ENCODE peak calls at places on chromosomes 2 and 18, in four cellular contexts. One of them, this sample, is unnamed. For H3K27me3 and H3K4me1, the result is how much of the 10 kb centered on the place peaks cover.

GRCh38 chr2:159637988-159638501 is 21.7 kb upstream of the BAZ2B start:
- DNase-seq in iPS DF 6.9: no peak
- DNase-seq in ascending aorta: no peak
- DNase-seq in esophagus muscularis mucosa: no peak
- DNase-seq in this sample: no peak

GRCh38 chr18:62832282-62832681 is 116.9 kb downstream of the PHLPP1 start:
- DNase-seq in iPS DF 6.9: no peak
- DNase-seq in ascending aorta: no peak
- DNase-seq in esophagus muscularis mucosa: no peak
- DNase-seq in this sample: no peak

GRCh38 chr2:69164379-69164778 is 151.4 kb downstream of the ANTXR1 start:
- DNase-seq in iPS DF 6.9: no peak
- DNase-seq in ascending aorta: no peak
- DNase-seq in esophagus muscularis mucosa: no peak
- DNase-seq in this sample: no peak

GRCh38 chr2:12970861-12971260 is 254.1 kb downstream of the TRIB2 start:
- DNase-seq in iPS DF 6.9: no peak
- DNase-seq in esophagus muscularis mucosa: no peak
- DNase-seq in ascending aorta: no peak
- DNase-seq in this sample: no peak

GRCh38 chr2:186868344-186868743 is 19.4 kb upstream of the ZSWIM2 start:
- DNase-seq in iPS DF 6.9: no peak
- DNase-seq in ascending aorta: no peak
- DNase-seq in esophagus muscularis mucosa: no peak
- DNase-seq in this sample: no peak

GRCh38 chr2:40360652-40361051 is 91.2 kb downstream of the SLC8A1 start:
- DNase-seq in esophagus muscularis mucosa: no peak
- DNase-seq in ascending aorta: no peak
- DNase-seq in iPS DF 6.9: no peak
- DNase-seq in this sample: no peak

GRCh38 chr2:181074457-181074856 is 94.1 kb downstream of the UBE2E3 start:
- DNase-seq in iPS DF 6.9: no peak
- DNase-seq in ascending aorta: no peak
- DNase-seq in esophagus muscularis mucosa: no peak
- DNase-seq in this sample: no peak

GRCh38 chr2:231059756-231060155 is 3.1 kb downstream of the PSMD1 start:
- DNase-seq in ascending aorta: no peak
- DNase-seq in esophagus muscularis mucosa: no peak
- DNase-seq in iPS DF 6.9: no peak
- DNase-seq in this sample: no peak

GRCh38 chr2:884027-884748 is 66.5 kb upstream of the SNTG2 start:
- DNase-seq in iPS DF 6.9: no peak
- DNase-seq in esophagus muscularis mucosa: no peak
- DNase-seq in ascending aorta: peak
- DNase-seq in this sample: no peak

GRCh38 chr18:36680042-36680441 is 148.8 kb downstream of the TPGS2 start:
- DNase-seq in ascending aorta: no peak
- DNase-seq in iPS DF 6.9: no peak
- DNase-seq in esophagus muscularis mucosa: no peak
- DNase-seq in this sample: no peak

GRCh38 chr2:29004755-29005154 is 23.7 kb downstream of the TOGARAM2 start:
- DNase-seq in iPS DF 6.9: no peak
- DNase-seq in ascending aorta: no peak
- DNase-seq in esophagus muscularis mucosa: no peak
- DNase-seq in this sample: no peak

GRCh38 chr2:238969857-238970256 is 122.0 kb downstream of the TWIST2 start:
- DNase-seq in esophagus muscularis mucosa: no peak
- DNase-seq in ascending aorta: no peak
- DNase-seq in iPS DF 6.9: no peak
- DNase-seq in this sample: no peak

GRCh38 chr2:84022810-84023431 is 436.2 kb downstream of the SUCLG1 start:
- DNase-seq in iPS DF 6.9: peak
- DNase-seq in esophagus muscularis mucosa: no peak
- DNase-seq in ascending aorta: no peak
- DNase-seq in this sample: peak

GRCh38 chr2:120846406-120847095 is 110.9 kb downstream of the GLI2 start:
- DNase-seq in iPS DF 6.9: no peak
- DNase-seq in esophagus muscularis mucosa: no peak
- DNase-seq in ascending aorta: no peak
- DNase-seq in this sample: no peak

GRCh38 chr2:217950401-217950871 is 52.4 kb downstream of the TNS1 start:
- DNase-seq in ascending aorta: peak
- DNase-seq in esophagus muscularis mucosa: no peak
- DNase-seq in iPS DF 6.9: no peak
- DNase-seq in this sample: no peak

GRCh38 chr18:3012306-3012919 is 531 bp downstream of the LPIN2 start:
- DNase-seq in iPS DF 6.9: no peak
- DNase-seq in ascending aorta: peak
- DNase-seq in esophagus muscularis mucosa: no peak
- DNase-seq in this sample: no peak

GRCh38 chr2:25421746-25422431 is 80.2 kb upstream of the DNMT3A start:
- DNase-seq in ascending aorta: no peak
- DNase-seq in iPS DF 6.9: no peak
- DNase-seq in esophagus muscularis mucosa: no peak
- DNase-seq in this sample: no peak

GRCh38 chr2:236607471-236608307 is 38.1 kb downstream of the ACKR3 start:
- DNase-seq in esophagus muscularis mucosa: no peak
- DNase-seq in iPS DF 6.9: no peak
- DNase-seq in ascending aorta: no peak
- DNase-seq in this sample: no peak

GRCh38 chr2:3490191-3491158 is 28.9 kb downstream of the ADI1 start:
- DNase-seq in iPS DF 6.9: no peak
- DNase-seq in esophagus muscularis mucosa: no peak
- DNase-seq in ascending aorta: peak
- DNase-seq in this sample: no peak

GRCh38 chr2:180130403-180130802 is 123.3 kb upstream of the CWC22 start:
- DNase-seq in ascending aorta: no peak
- DNase-seq in iPS DF 6.9: no peak
- DNase-seq in esophagus muscularis mucosa: no peak
- DNase-seq in this sample: no peak

GRCh38 chr18:5417342-5417741 is 121.8 kb upstream of the ZBTB14 start:
- DNase-seq in iPS DF 6.9: no peak
- DNase-seq in esophagus muscularis mucosa: no peak
- DNase-seq in ascending aorta: peak
- DNase-seq in this sample: no peak

GRCh38 chr2:28153851-28154250 is 238.8 kb upstream of the FOSL2 start:
- DNase-seq in ascending aorta: no peak
- DNase-seq in iPS DF 6.9: no peak
- DNase-seq in esophagus muscularis mucosa: no peak
- DNase-seq in this sample: no peak

GRCh38 chr18:9974279-9974915 is 60.6 kb downstream of the VAPA start:
- DNase-seq in ascending aorta: no peak
- DNase-seq in iPS DF 6.9: no peak
- DNase-seq in esophagus muscularis mucosa: no peak
- DNase-seq in this sample: no peak

GRCh38 chr2:35973737-35974132 is 381.8 kb upstream of the CRIM1 start:
- DNase-seq in esophagus muscularis mucosa: no peak
- DNase-seq in ascending aorta: no peak
- DNase-seq in iPS DF 6.9: no peak
- DNase-seq in this sample: no peak

DNA sequence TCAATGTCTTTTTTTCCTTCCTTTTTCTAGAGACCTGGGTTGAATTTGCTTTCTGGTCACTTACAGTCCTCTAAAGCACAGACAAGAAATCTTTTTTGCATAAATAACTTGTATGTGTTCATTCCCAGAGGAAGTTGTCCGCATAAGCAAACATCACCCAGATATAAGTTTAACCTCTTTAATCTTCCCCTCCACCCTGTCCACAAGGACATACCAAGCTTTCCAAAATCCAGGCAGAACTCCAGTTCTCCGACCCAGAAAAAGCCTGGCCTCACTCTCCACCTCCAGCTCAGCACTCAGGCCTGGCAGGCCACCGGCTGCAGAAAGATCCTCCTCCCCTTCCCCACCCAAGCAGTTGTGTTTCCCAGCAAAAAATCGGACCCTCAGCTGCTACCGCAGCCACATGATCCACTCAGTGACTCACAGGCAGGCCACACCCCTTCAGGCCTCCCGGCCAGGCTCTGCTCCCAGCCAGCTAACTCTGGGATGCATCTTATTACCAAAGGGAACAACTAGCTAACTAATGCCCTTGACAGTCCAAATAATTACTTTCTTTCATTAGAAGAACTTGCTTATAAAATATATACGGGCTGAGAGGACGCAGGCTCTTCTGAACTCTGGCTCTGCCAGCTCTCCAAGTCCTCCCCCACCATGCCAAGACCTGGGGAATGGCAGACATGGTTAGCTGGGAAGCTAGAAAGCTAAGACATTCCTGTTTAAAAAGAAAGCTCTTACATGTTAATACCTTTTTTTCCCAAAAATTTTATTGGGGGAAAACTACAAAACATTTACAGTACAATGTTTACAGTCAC is 4.5 kb downstream of the ZFP36L2 start:
- DNase-seq in esophagus muscularis mucosa: peak
- DNase-seq in ascending aorta: peak
- DNase-seq in iPS DF 6.9: no peak
- DNase-seq in this sample: peak
- H3K4me3 ChIP-seq in esophagus muscularis mucosa: peak
- H3K4me3 ChIP-seq in ascending aorta: peak
- H3K4me3 ChIP-seq in iPS DF 6.9: peak
- H3K4me3 ChIP-seq in this sample: peak

GRCh38 chr2:117854610-117855009 is 40.1 kb downstream of the DDX18 start:
- DNase-seq in iPS DF 6.9: no peak
- DNase-seq in esophagus muscularis mucosa: no peak
- DNase-seq in ascending aorta: no peak
- DNase-seq in this sample: no peak
- H3K27me3 ChIP-seq in iPS DF 6.9: under half
- H3K27me3 ChIP-seq in esophagus muscularis mucosa: under half
- H3K27me3 ChIP-seq in ascending aorta: under half
- H3K27me3 ChIP-seq in this sample: under half

DNA sequence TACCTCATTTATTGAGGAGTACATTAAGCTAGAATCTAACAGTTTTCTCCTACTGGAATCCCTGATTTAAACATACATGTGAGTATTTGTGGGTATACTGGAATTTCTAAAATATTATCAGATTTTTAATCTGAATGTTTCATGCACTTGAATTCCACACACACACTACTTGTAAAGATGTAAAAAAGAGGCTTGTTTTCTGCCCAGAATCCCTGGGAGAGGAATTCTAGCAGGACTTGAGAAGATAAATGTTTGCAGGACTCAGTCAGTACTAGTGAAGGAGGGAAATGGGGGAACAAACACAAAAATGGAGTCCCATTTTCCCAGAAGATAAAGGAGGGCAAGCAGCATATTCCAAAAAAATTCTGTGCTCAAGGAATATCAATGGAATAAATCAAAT is 17.0 kb downstream of the COL5A2 start:
- DNase-seq in esophagus muscularis mucosa: no peak
- DNase-seq in iPS DF 6.9: no peak
- DNase-seq in ascending aorta: no peak
- DNase-seq in this sample: no peak
- H3K4me1 ChIP-seq in esophagus muscularis mucosa: under half
- H3K4me1 ChIP-seq in iPS DF 6.9: under half
- H3K4me1 ChIP-seq in ascending aorta: under half
- H3K4me1 ChIP-seq in this sample: under half

GRCh38 chr2:5723791-5724735 is 31.9 kb downstream of the SOX11 start:
- DNase-seq in ascending aorta: no peak
- DNase-seq in iPS DF 6.9: no peak
- DNase-seq in esophagus muscularis mucosa: peak
- DNase-seq in this sample: no peak

GRCh38 chr2:5729426-5729825 is 37.2 kb downstream of the SOX11 start:
- DNase-seq in ascending aorta: no peak
- DNase-seq in iPS DF 6.9: no peak
- DNase-seq in esophagus muscularis mucosa: no peak
- DNase-seq in this sample: no peak

GRCh38 chr2:5725072-5725471 is 32.9 kb downstream of the SOX11 start:
- DNase-seq in iPS DF 6.9: no peak
- DNase-seq in esophagus muscularis mucosa: no peak
- DNase-seq in ascending aorta: no peak
- DNase-seq in this sample: no peak

GRCh38 chr2:5727242-5727641 is 35.1 kb downstream of the SOX11 start:
- DNase-seq in esophagus muscularis mucosa: no peak
- DNase-seq in iPS DF 6.9: no peak
- DNase-seq in ascending aorta: no peak
- DNase-seq in this sample: no peak

DNA sequence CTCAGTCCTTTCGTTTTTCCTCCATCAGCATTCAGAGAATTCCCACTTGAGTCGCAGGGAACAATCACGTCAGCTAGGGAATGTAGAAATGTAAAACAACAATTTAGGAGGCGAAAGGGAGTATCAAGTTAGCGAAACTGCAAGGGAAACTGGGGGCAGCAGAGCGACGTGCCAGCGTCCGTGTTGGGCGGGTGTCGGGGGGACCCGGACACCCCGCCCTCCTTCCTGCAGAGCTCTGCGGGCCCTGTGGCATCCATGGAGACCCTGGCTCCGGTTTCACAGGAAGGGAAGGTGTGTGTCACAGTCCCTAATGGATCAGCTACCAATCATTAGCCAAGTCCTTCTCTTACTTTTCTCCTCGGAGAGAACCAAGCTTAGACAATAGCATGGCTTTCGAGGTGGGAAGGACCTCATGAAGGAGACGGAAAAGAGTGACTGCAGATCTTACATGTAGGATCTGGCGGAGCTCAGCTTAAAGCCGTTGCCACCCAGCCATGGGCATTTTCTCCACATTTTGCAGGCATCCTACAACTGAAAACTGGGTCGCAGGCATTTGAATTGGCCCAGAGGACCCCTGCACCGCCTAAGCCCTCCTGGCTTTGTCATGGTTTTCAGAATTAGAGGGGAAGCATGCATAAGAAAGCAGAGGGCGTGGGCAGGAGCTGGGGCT is 33.7 kb downstream of the SOX11 start:
- DNase-seq in ascending aorta: no peak
- DNase-seq in iPS DF 6.9: peak
- DNase-seq in esophagus muscularis mucosa: no peak
- DNase-seq in this sample: peak
- H3K4me3 ChIP-seq in ascending aorta: peak
- H3K4me3 ChIP-seq in iPS DF 6.9: peak
- H3K4me3 ChIP-seq in esophagus muscularis mucosa: peak
- H3K4me3 ChIP-seq in this sample: peak

DNA sequence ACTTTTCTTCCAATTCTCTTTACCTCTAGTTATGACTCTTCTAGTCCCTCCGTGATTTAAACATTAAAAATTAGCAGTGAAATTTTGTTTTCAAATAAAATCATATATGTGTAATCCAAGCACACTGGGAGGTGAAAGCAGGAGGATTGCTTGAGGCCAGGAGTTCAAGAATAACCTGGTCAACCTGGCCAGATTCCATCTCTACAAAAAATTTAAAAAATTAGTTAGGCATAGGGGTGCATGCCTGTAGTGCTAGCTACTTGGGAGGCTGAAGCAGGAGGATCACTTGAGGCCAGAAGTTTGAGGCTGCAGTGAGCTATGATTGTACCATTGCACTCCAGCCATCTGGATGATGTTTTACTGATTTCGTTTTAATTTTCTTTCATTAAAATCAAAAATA is 7.0 kb upstream of the VSNL1 start:
- DNase-seq in iPS DF 6.9: no peak
- DNase-seq in esophagus muscularis mucosa: no peak
- DNase-seq in ascending aorta: no peak
- DNase-seq in this sample: no peak
- H3K27me3 ChIP-seq in iPS DF 6.9: under half
- H3K27me3 ChIP-seq in esophagus muscularis mucosa: under half
- H3K27me3 ChIP-seq in ascending aorta: under half
- H3K27me3 ChIP-seq in this sample: under half

This sample was measured in NT2/D1.